ENCODE peak calls at places on chromosomes 12 and 14, in seven cellular contexts. E, I, F, D, R, Y and N are unnamed samples.

GRCh38 chr12:117105902-117106301 is 6.7 kb upstream of the TESC start:
- DNase-seq in Y (no peak), E (peak), F (peak), R (no peak), D (no peak), I (peak), N (no peak)

GRCh38 chr12:102511575-102511974 is 31.2 kb upstream of the IGF1 start:
- DNase-seq in R (no peak), F (no peak), Y (no peak), D (no peak), I (no peak), E (no peak), N (no peak)

GRCh38 chr12:53005215-53005985 is 856 bp upstream of the EIF4B start:
- DNase-seq in R (peak), D (peak), I (peak), Y (no peak), F (no peak), E (peak), N (peak)

GRCh38 chr12:52698634-52699340 is 4.5 kb downstream of the KRT77 start:
- DNase-seq in D (no peak), F (no peak), Y (no peak), R (no peak), I (no peak), E (no peak), N (no peak)

GRCh38 chr14:23633160-23633701 is 2.9 kb upstream of the DHRS2 start:
- DNase-seq in D (no peak), I (no peak), R (no peak), E (no peak), Y (no peak), F (no peak), N (no peak)

GRCh38 chr12:713281-713875 is 39.0 kb upstream of the WNK1 start:
- DNase-seq in D (no peak), Y (no peak), R (no peak), I (peak), F (no peak), E (no peak), N (no peak)

GRCh38 chr12:71840226-71840847 is 778 bp downstream of the TBC1D15 start:
- DNase-seq in E (no peak), Y (no peak), R (no peak), I (peak), D (no peak), F (no peak), N (no peak)

GRCh38 chr12:115430636-115431035 is 746.7 kb upstream of the TBX3 start:
- DNase-seq in R (no peak), D (no peak), Y (no peak), F (no peak), E (no peak), I (no peak), N (no peak)

GRCh38 chr12:95532851-95533250 is 18.4 kb downstream of the USP44 start:
- DNase-seq in I (peak), F (no peak), D (no peak), E (no peak), Y (no peak), R (no peak), N (no peak)

GRCh38 chr12:6605425-6606330 is 1.5 kb downstream of the CHD4 start:
- DNase-seq in Y (no peak), R (peak), E (no peak), I (peak), F (peak), D (no peak), N (peak)

GRCh38 chr12:78963439-78964222 is 99.1 kb downstream of the SYT1 start:
- DNase-seq in D (no peak), F (no peak), R (no peak), Y (no peak), I (no peak), E (no peak), N (no peak)

GRCh38 chr12:123801573-123802178 is 39.6 kb downstream of the DNAH10 start:
- DNase-seq in I (no peak), Y (no peak), R (no peak), E (no peak), D (no peak), F (no peak), N (no peak)
- TF ChIP-seq CTCF in I (peak), Y (no peak), R (peak), E (no peak), D (no peak), F (peak), N (peak)

GRCh38 chr14:81931828-81932227 is 398.2 kb upstream of the SEL1L start:
- DNase-seq in Y (no peak), D (no peak), I (no peak), F (no peak), E (no peak), R (no peak), N (no peak)

GRCh38 chr14:81927069-81927468 is 393.4 kb upstream of the SEL1L start:
- DNase-seq in R (no peak), E (no peak), Y (no peak), F (no peak), D (no peak), I (no peak), N (no peak)
- TF ChIP-seq CTCF in R (peak), E (no peak), Y (no peak), F (no peak), D (no peak), I (no peak), N (no peak)

GRCh38 chr14:58638231-58639205 is 756 bp downstream of the DACT1 start:
- DNase-seq in I (peak), Y (no peak), R (peak), E (peak), F (peak), D (peak), N (peak)
- TF ChIP-seq CTCF in I (no peak), Y (no peak), R (no peak), E (no peak), F (no peak), D (no peak), N (no peak)

DNA sequence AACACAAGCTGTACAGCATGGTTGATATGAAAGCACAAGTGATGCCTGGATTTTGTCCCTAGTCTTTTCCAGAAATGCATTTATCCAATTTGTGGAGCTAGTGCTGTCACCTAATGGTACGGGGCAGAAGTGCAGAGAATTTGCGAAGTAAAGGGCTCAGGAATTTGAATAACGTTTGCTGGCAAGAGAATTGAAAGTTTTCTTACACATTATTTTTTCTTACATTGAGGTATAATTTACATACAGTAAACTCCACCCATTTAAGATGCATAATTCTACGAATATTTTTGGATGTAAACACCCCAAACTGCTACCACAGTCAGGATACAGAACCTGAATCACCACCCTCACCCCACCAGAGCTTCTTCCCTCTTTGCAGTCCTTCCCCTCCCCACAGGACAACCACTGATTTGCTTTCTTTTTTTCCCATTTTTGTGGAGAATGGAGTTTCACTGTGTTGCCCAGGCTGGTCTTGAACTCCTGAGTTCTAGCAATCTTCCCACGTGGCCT is 3.5 kb downstream of the AICDA start:
- DNase-seq in D (no peak), I (peak), E (peak), R (no peak), F (no peak), Y (no peak), N (no peak)
- TF ChIP-seq CTCF in D (peak), I (peak), E (peak), R (peak), F (peak), Y (peak), N (peak)